ENCODE peak calls at places on chromosomes 7 and 10, in nine cellular contexts. One of them, this sample, is unnamed.

GRCh38 chr10:24008164-24009066 is 200.5 kb upstream of the KIAA1217 start:
- DNase-seq in ovary: no peak
- DNase-seq in sciatic nerve: no peak
- DNase-seq in activated T-helper 1 cell treated with anti-CD3 and anti-CD28 coated beads, Interleukin-12 subunit alpha, Interleukin-12 subunit beta, Interleukin-2, Interleukin-4 antibody, amounts not matched to agents 30 ng/mL and 10 ng/mL and 1 ng/mL, durations not matched to agents 14 hours and 24 hours and 36 hours: no peak
- DNase-seq in NCI-H1694: no peak
- DNase-seq in GM23338: peak; percentile 7
- DNase-seq in HL-60: no peak
- DNase-seq in ecto neural progenitor cell: no peak
- DNase-seq in AG04450: no peak
- DNase-seq in this sample: no peak

GRCh38 chr10:17250736-17251135 is 22.7 kb downstream of the VIM start:
- DNase-seq in ecto neural progenitor cell: no peak
- DNase-seq in HL-60: no peak
- DNase-seq in AG04450: no peak
- DNase-seq in GM23338: no peak
- DNase-seq in ovary: no peak
- DNase-seq in activated T-helper 1 cell treated with anti-CD3 and anti-CD28 coated beads, Interleukin-12 subunit alpha, Interleukin-12 subunit beta, Interleukin-2, Interleukin-4 antibody, amounts not matched to agents 30 ng/mL and 10 ng/mL and 1 ng/mL, durations not matched to agents 14 hours and 24 hours and 36 hours: no peak
- DNase-seq in sciatic nerve: no peak
- DNase-seq in NCI-H1694: no peak
- DNase-seq in this sample: no peak

GRCh38 chr7:106111671-106112117 is 418 bp downstream of the SYPL1 start:
- DNase-seq in HL-60: peak; percentile 73
- DNase-seq in AG04450: peak; percentile 33
- DNase-seq in sciatic nerve: peak; percentile 75
- DNase-seq in ecto neural progenitor cell: no peak
- DNase-seq in GM23338: peak; percentile 29
- DNase-seq in activated T-helper 1 cell treated with anti-CD3 and anti-CD28 coated beads, Interleukin-12 subunit alpha, Interleukin-12 subunit beta, Interleukin-2, Interleukin-4 antibody, amounts not matched to agents 30 ng/mL and 10 ng/mL and 1 ng/mL, durations not matched to agents 14 hours and 24 hours and 36 hours: peak; percentile 41
- DNase-seq in NCI-H1694: no peak
- DNase-seq in ovary: no peak
- DNase-seq in this sample: peak; percentile 10

GRCh38 chr7:85866540-85866939 is 679.7 kb upstream of the SEMA3D start:
- DNase-seq in HL-60: no peak
- DNase-seq in GM23338: no peak
- DNase-seq in NCI-H1694: no peak
- DNase-seq in sciatic nerve: no peak
- DNase-seq in activated T-helper 1 cell treated with anti-CD3 and anti-CD28 coated beads, Interleukin-12 subunit alpha, Interleukin-12 subunit beta, Interleukin-2, Interleukin-4 antibody, amounts not matched to agents 30 ng/mL and 10 ng/mL and 1 ng/mL, durations not matched to agents 14 hours and 24 hours and 36 hours: no peak
- DNase-seq in ecto neural progenitor cell: no peak
- DNase-seq in ovary: no peak
- DNase-seq in AG04450: no peak
- DNase-seq in this sample: no peak

GRCh38 chr7:69434350-69434749 is 163.9 kb upstream of the AUTS2 start:
- DNase-seq in GM23338: no peak
- DNase-seq in ecto neural progenitor cell: no peak
- DNase-seq in activated T-helper 1 cell treated with anti-CD3 and anti-CD28 coated beads, Interleukin-12 subunit alpha, Interleukin-12 subunit beta, Interleukin-2, Interleukin-4 antibody, amounts not matched to agents 30 ng/mL and 10 ng/mL and 1 ng/mL, durations not matched to agents 14 hours and 24 hours and 36 hours: no peak
- DNase-seq in NCI-H1694: no peak
- DNase-seq in AG04450: no peak
- DNase-seq in ovary: no peak
- DNase-seq in sciatic nerve: no peak
- DNase-seq in HL-60: no peak
- DNase-seq in this sample: no peak

GRCh38 chr7:99076615-99077014 is 67.3 kb downstream of the SMURF1 start:
- DNase-seq in ecto neural progenitor cell: no peak
- DNase-seq in sciatic nerve: no peak
- DNase-seq in activated T-helper 1 cell treated with anti-CD3 and anti-CD28 coated beads, Interleukin-12 subunit alpha, Interleukin-12 subunit beta, Interleukin-2, Interleukin-4 antibody, amounts not matched to agents 30 ng/mL and 10 ng/mL and 1 ng/mL, durations not matched to agents 14 hours and 24 hours and 36 hours: no peak
- DNase-seq in AG04450: no peak
- DNase-seq in HL-60: no peak
- DNase-seq in NCI-H1694: no peak
- DNase-seq in GM23338: no peak
- DNase-seq in ovary: no peak
- DNase-seq in this sample: no peak

GRCh38 chr7:152354061-152354460 is 81.7 kb downstream of the KMT2C start:
- DNase-seq in NCI-H1694: no peak
- DNase-seq in ovary: no peak
- DNase-seq in HL-60: no peak
- DNase-seq in ecto neural progenitor cell: no peak
- DNase-seq in AG04450: peak; percentile 27
- DNase-seq in sciatic nerve: no peak
- DNase-seq in activated T-helper 1 cell treated with anti-CD3 and anti-CD28 coated beads, Interleukin-12 subunit alpha, Interleukin-12 subunit beta, Interleukin-2, Interleukin-4 antibody, amounts not matched to agents 30 ng/mL and 10 ng/mL and 1 ng/mL, durations not matched to agents 14 hours and 24 hours and 36 hours: no peak
- DNase-seq in GM23338: no peak
- DNase-seq in this sample: peak; percentile 8

GRCh38 chr10:61796785-61797184 is 104.7 kb upstream of the ARID5B start:
- DNase-seq in HL-60: no peak
- DNase-seq in GM23338: no peak
- DNase-seq in NCI-H1694: no peak
- DNase-seq in activated T-helper 1 cell treated with anti-CD3 and anti-CD28 coated beads, Interleukin-12 subunit alpha, Interleukin-12 subunit beta, Interleukin-2, Interleukin-4 antibody, amounts not matched to agents 30 ng/mL and 10 ng/mL and 1 ng/mL, durations not matched to agents 14 hours and 24 hours and 36 hours: no peak
- DNase-seq in AG04450: no peak
- DNase-seq in sciatic nerve: no peak
- DNase-seq in ecto neural progenitor cell: no peak
- DNase-seq in ovary: no peak
- DNase-seq in this sample: no peak

GRCh38 chr7:43108255-43109011 is 4.0 kb upstream of the HECW1 start:
- DNase-seq in HL-60: peak; percentile 57
- DNase-seq in activated T-helper 1 cell treated with anti-CD3 and anti-CD28 coated beads, Interleukin-12 subunit alpha, Interleukin-12 subunit beta, Interleukin-2, Interleukin-4 antibody, amounts not matched to agents 30 ng/mL and 10 ng/mL and 1 ng/mL, durations not matched to agents 14 hours and 24 hours and 36 hours: peak; percentile 24
- DNase-seq in GM23338: peak; percentile 92
- DNase-seq in ovary: peak; percentile 56
- DNase-seq in ecto neural progenitor cell: peak; percentile 85
- DNase-seq in AG04450: no peak
- DNase-seq in sciatic nerve: peak; percentile 80
- DNase-seq in NCI-H1694: peak; percentile 1
- DNase-seq in this sample: peak; percentile 51

This sample was measured in HTR-8/SVneo.